ENCODE peak calls at places on chromosomes 6 and 20, in four cellular contexts. One of them, this sample, is unnamed.

GRCh38 chr6:110777636-110778035 is 37.6 kb downstream of the CDK19 start:
- DNase-seq in progenitor cell of endocrine pancreas: no peak
- DNase-seq in neural crest cell: no peak
- DNase-seq in natural killer cell: no peak
- DNase-seq in this sample: no peak

GRCh38 chr6:43275782-43276179 is 22.3 kb upstream of the SLC22A7 start:
- DNase-seq in natural killer cell: no peak
- DNase-seq in progenitor cell of endocrine pancreas: no peak
- DNase-seq in neural crest cell: no peak
- DNase-seq in this sample: no peak

GRCh38 chr20:50343490-50344179 is 153.0 kb downstream of the CEBPB start:
- DNase-seq in progenitor cell of endocrine pancreas: no peak
- DNase-seq in neural crest cell: no peak
- DNase-seq in natural killer cell: no peak
- DNase-seq in this sample: no peak

GRCh38 chr6:116933488-116933887 is 56.4 kb downstream of the RFX6 start:
- DNase-seq in natural killer cell: no peak
- DNase-seq in neural crest cell: no peak
- DNase-seq in progenitor cell of endocrine pancreas: no peak
- DNase-seq in this sample: no peak

GRCh38 chr6:5279891-5280338 is 18.6 kb downstream of the FARS2 start:
- DNase-seq in neural crest cell: no peak
- DNase-seq in progenitor cell of endocrine pancreas: no peak
- DNase-seq in natural killer cell: no peak
- DNase-seq in this sample: no peak

GRCh38 chr20:52031574-52032303 is 159.8 kb downstream of the ZFP64 start:
- DNase-seq in neural crest cell: no peak
- DNase-seq in progenitor cell of endocrine pancreas: no peak
- DNase-seq in natural killer cell: peak
- DNase-seq in this sample: no peak

GRCh38 chr20:9978395-9979004 is 56.3 kb upstream of the ANKEF1 start:
- DNase-seq in natural killer cell: no peak
- DNase-seq in progenitor cell of endocrine pancreas: peak
- DNase-seq in neural crest cell: peak
- DNase-seq in this sample: no peak

GRCh38 chr20:63153254-63154221 is 62.4 kb downstream of the YTHDF1 start:
- DNase-seq in neural crest cell: no peak
- DNase-seq in natural killer cell: no peak
- DNase-seq in progenitor cell of endocrine pancreas: no peak
- DNase-seq in this sample: no peak

GRCh38 chr6:6872924-6873344 is 234.8 kb upstream of the RREB1 start:
- DNase-seq in natural killer cell: no peak
- DNase-seq in neural crest cell: no peak
- DNase-seq in progenitor cell of endocrine pancreas: no peak
- DNase-seq in this sample: no peak

GRCh38 chr6:114315841-114316595 is 26.8 kb downstream of the HS3ST5 start:
- DNase-seq in progenitor cell of endocrine pancreas: no peak
- DNase-seq in neural crest cell: no peak
- DNase-seq in natural killer cell: no peak
- DNase-seq in this sample: no peak

GRCh38 chr20:45098096-45098773 is 2.7 kb downstream of the KCNS1 start:
- DNase-seq in natural killer cell: no peak
- DNase-seq in neural crest cell: peak
- DNase-seq in progenitor cell of endocrine pancreas: no peak
- DNase-seq in this sample: no peak
- TF ChIP-seq CTCF in natural killer cell: no peak
- TF ChIP-seq CTCF in neural crest cell: peak
- TF ChIP-seq CTCF in progenitor cell of endocrine pancreas: peak
- TF ChIP-seq CTCF in this sample: peak

DNA sequence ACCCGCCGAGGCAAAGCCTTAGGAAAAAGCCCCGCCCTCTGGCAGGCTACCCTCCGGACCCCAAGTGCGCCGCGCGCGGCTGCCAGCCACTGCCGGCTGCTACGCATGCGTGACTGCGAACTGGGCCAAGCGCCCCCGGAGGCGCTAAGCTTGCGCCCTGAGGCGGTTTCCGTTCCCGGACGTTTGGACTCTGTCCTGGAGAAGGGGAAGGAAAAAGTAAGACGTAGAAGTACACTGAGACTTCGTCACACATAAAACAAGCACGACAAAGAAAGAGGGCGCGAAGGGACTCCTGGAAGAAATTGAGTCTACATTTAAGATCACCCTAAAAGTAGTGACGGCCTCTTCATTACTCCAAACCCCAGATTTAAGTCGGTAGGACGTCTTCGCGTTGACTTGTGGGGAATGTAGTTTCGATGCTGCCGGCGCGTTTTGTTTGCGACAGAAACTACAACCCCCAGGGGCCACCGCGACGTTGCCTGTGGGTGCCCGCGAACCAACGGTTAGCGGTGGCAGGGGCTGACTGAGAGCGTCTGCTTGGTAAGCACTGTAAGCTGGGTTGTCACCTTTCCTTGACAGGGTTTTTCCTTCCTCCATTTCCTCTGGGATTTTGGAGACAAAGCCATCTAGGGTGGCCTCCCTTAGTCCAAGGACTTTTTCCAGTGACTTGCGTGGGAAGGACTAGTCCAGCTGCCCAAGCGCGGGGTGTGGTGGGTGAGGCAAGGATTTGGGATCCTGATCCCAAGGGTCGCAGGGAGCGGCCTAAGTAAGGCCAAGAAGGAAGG is at the start of gene CEP57L1:
- DNase-seq in natural killer cell: peak
- DNase-seq in neural crest cell: peak
- DNase-seq in progenitor cell of endocrine pancreas: peak
- DNase-seq in this sample: peak
- TF ChIP-seq CTCF in natural killer cell: no peak
- TF ChIP-seq CTCF in neural crest cell: no peak
- TF ChIP-seq CTCF in progenitor cell of endocrine pancreas: peak
- TF ChIP-seq CTCF in this sample: no peak

GRCh38 chr20:4451487-4451886 is 270.2 kb upstream of the PRND start:
- DNase-seq in neural crest cell: no peak
- DNase-seq in progenitor cell of endocrine pancreas: no peak
- DNase-seq in natural killer cell: no peak
- DNase-seq in this sample: no peak

GRCh38 chr20:4445331-4445730 is 276.4 kb upstream of the PRND start:
- DNase-seq in progenitor cell of endocrine pancreas: no peak
- DNase-seq in natural killer cell: no peak
- DNase-seq in neural crest cell: no peak
- DNase-seq in this sample: no peak

GRCh38 chr20:4453369-4453768 is 268.3 kb upstream of the PRND start:
- DNase-seq in progenitor cell of endocrine pancreas: no peak
- DNase-seq in natural killer cell: no peak
- DNase-seq in neural crest cell: no peak
- DNase-seq in this sample: no peak

GRCh38 chr20:4445780-4446179 is 275.9 kb upstream of the PRND start:
- DNase-seq in neural crest cell: no peak
- DNase-seq in progenitor cell of endocrine pancreas: no peak
- DNase-seq in natural killer cell: no peak
- DNase-seq in this sample: no peak

DNA sequence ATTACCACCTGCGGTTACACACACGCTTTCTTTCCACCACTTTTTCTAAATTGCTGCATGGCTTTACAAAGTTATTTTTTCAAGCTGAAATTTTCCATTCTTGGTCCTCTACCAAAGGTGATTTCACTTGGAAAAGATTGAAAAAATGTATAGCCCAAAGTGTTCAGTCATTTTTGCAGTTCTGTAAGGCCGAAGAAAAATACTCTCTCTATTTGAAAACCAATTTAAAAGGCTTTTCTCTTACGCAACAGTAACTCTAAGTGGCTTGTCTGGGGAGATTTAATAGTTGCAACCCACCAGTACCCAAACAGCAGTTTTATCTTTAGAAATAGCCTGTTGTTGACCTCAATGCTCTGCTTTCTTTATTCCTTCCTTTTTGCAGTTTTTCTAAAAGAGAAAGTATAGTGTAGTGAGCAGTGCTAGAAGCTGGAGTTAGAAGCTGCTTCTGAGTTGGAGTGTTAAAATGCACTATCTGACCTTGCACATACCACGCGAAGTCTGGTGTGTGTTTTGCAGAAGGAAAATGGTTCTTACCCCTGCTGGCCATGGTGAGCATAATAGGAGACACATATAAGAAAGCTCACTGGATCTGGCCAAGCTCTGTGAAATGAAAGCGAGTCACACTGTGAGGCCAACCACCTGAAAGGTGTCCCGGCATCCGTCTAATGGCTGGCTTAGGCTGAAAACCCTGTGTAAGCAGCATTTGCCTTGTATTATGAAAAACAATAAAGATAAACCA is 271.6 kb upstream of the PRND start:
- DNase-seq in natural killer cell: no peak
- DNase-seq in progenitor cell of endocrine pancreas: no peak
- DNase-seq in neural crest cell: no peak
- DNase-seq in this sample: no peak
- TF ChIP-seq CTCF in natural killer cell: no peak
- TF ChIP-seq CTCF in progenitor cell of endocrine pancreas: peak
- TF ChIP-seq CTCF in neural crest cell: peak
- TF ChIP-seq CTCF in this sample: peak

GRCh38 chr20:38926142-38926933 is at the start of gene FAM83D:
- DNase-seq in neural crest cell: peak
- DNase-seq in progenitor cell of endocrine pancreas: peak
- DNase-seq in natural killer cell: peak
- DNase-seq in this sample: peak
- TF ChIP-seq CTCF in neural crest cell: no peak
- TF ChIP-seq CTCF in progenitor cell of endocrine pancreas: no peak
- TF ChIP-seq CTCF in natural killer cell: peak
- TF ChIP-seq CTCF in this sample: no peak

DNA sequence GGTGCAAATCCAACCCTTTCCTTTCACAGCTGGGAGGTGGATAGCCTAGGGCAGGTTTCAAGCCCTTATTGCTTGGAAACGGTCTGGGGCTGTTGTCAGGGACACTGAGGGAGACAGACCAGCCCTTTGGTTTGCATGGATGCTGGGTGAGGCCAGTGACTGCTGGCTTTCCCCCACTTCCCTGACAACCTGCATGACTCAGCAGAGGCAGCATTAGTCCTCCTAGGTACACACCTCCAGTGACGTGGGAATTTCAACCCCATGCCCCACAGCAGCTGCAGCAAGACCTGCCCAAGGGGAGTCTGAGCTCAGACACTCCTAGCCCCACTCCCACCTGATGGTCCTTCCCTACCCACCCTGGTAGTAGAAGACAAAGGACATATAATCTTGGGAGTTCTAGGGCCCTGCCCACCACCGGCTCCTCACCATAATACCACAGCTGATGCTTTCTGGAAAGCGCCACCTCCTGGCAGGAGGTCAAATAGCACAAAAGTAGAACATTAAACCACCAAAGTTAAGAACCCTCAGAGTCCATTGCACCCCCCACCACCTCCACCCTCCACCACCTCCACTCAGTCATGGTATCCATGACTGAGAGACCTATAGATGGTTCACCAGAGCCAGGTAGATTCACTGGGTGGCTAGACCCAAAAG is 797.8 kb upstream of the MAN1A1 start:
- DNase-seq in neural crest cell: no peak
- DNase-seq in natural killer cell: no peak
- DNase-seq in progenitor cell of endocrine pancreas: no peak
- DNase-seq in this sample: no peak
- TF ChIP-seq CTCF in neural crest cell: peak
- TF ChIP-seq CTCF in natural killer cell: no peak
- TF ChIP-seq CTCF in progenitor cell of endocrine pancreas: no peak
- TF ChIP-seq CTCF in this sample: peak

DNA sequence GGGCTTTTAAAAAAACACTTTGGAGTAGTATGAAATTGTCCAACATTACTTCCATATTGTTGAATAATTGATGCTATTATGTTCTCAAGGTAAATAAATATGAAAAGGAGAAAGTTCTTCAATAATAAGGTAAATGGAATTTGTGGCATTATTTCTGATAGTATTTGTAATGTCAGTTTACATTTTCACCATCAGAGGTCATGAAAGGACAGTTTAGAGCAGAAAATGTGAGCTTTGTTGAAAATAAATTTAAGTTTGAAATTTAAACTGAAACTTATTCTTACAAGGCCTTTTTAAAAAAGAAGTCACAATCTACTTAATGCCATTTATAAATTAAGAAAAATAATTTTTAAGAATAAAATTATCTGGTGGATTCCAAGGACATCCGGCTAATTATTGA is 15.8 kb upstream of the CEP162 start:
- DNase-seq in natural killer cell: no peak
- DNase-seq in neural crest cell: no peak
- DNase-seq in progenitor cell of endocrine pancreas: no peak
- DNase-seq in this sample: no peak
- TF ChIP-seq CTCF in natural killer cell: no peak
- TF ChIP-seq CTCF in neural crest cell: no peak
- TF ChIP-seq CTCF in progenitor cell of endocrine pancreas: peak
- TF ChIP-seq CTCF in this sample: peak

DNA sequence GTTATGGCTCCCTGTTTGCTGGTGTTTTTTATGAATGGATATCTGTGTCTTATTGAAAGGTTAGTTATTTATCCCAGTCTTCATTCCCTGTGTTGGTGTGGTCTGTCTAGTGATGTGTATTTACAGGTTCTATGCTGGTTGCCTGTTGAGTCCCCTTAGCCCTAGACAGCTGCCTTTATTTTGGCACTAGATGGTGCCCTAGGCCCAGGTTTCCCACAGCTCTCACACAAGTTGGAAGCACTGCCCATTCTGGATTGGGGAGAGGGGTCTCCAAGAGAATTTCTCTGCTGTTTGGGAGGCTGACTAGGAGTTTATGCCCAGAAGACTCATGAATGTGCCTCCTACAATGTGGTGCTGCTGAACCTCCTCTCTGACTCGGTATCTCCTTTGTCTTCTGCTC is 12.4 kb downstream of the GRM1 start:
- DNase-seq in natural killer cell: no peak
- DNase-seq in neural crest cell: no peak
- DNase-seq in progenitor cell of endocrine pancreas: no peak
- DNase-seq in this sample: no peak
- TF ChIP-seq CTCF in natural killer cell: no peak
- TF ChIP-seq CTCF in neural crest cell: peak
- TF ChIP-seq CTCF in progenitor cell of endocrine pancreas: peak
- TF ChIP-seq CTCF in this sample: peak

GRCh38 chr6:40930045-40930444 is 109.0 kb downstream of the UNC5CL start:
- DNase-seq in neural crest cell: no peak
- DNase-seq in natural killer cell: no peak
- DNase-seq in progenitor cell of endocrine pancreas: no peak
- DNase-seq in this sample: no peak
- TF ChIP-seq CTCF in neural crest cell: no peak
- TF ChIP-seq CTCF in natural killer cell: no peak
- TF ChIP-seq CTCF in progenitor cell of endocrine pancreas: no peak
- TF ChIP-seq CTCF in this sample: no peak